ENCODE peak calls at places on chromosomes 7 and 10, in ten cellular contexts. One of them, this sample, is unnamed.

GRCh38 chr7:6623589-6624245 is 8.3 kb downstream of the ZNF853 start:
- DNase-seq in prostate gland: no peak
- DNase-seq in stomach: no peak
- DNase-seq in HL-60: no peak
- DNase-seq in transverse colon: no peak
- DNase-seq in sigmoid colon: no peak
- DNase-seq in GM23338: no peak
- DNase-seq in HCT116: no peak
- DNase-seq in HepG2: no peak
- DNase-seq in vagina: no peak
- DNase-seq in this sample: no peak

GRCh38 chr10:95431900-95432342 is 129.2 kb downstream of the SORBS1 start:
- DNase-seq in prostate gland: no peak
- DNase-seq in stomach: peak
- DNase-seq in HL-60: no peak
- DNase-seq in transverse colon: no peak
- DNase-seq in sigmoid colon: no peak
- DNase-seq in GM23338: no peak
- DNase-seq in HCT116: no peak
- DNase-seq in HepG2: no peak
- DNase-seq in vagina: no peak
- DNase-seq in this sample: no peak

GRCh38 chr10:86931872-86932271 is 25.5 kb downstream of the MMRN2 start:
- DNase-seq in prostate gland: no peak
- DNase-seq in stomach: no peak
- DNase-seq in HL-60: no peak
- DNase-seq in transverse colon: no peak
- DNase-seq in sigmoid colon: no peak
- DNase-seq in GM23338: no peak
- DNase-seq in HCT116: no peak
- DNase-seq in HepG2: no peak
- DNase-seq in vagina: no peak
- DNase-seq in this sample: no peak

GRCh38 chr7:9709211-9709610 is 1264.5 kb upstream of the PHF14 start:
- DNase-seq in prostate gland: no peak
- DNase-seq in stomach: no peak
- DNase-seq in HL-60: no peak
- DNase-seq in transverse colon: no peak
- DNase-seq in sigmoid colon: no peak
- DNase-seq in GM23338: no peak
- DNase-seq in HCT116: no peak
- DNase-seq in HepG2: no peak
- DNase-seq in vagina: no peak
- DNase-seq in this sample: no peak

GRCh38 chr10:126939706-126940105 is 34.5 kb downstream of the DOCK1 start:
- DNase-seq in prostate gland: no peak
- DNase-seq in stomach: no peak
- DNase-seq in HL-60: no peak
- DNase-seq in transverse colon: no peak
- DNase-seq in sigmoid colon: no peak
- DNase-seq in GM23338: peak
- DNase-seq in HCT116: no peak
- DNase-seq in HepG2: no peak
- DNase-seq in vagina: no peak
- DNase-seq in this sample: no peak

GRCh38 chr7:93914581-93915066 is 6.9 kb upstream of the GNG11 start:
- DNase-seq in prostate gland: no peak
- DNase-seq in stomach: no peak
- DNase-seq in HL-60: no peak
- DNase-seq in transverse colon: no peak
- DNase-seq in sigmoid colon: no peak
- DNase-seq in GM23338: no peak
- DNase-seq in HCT116: peak
- DNase-seq in HepG2: no peak
- DNase-seq in vagina: no peak
- DNase-seq in this sample: no peak

GRCh38 chr10:109665321-109665720 is 258.0 kb downstream of the XPNPEP1 start:
- DNase-seq in prostate gland: no peak
- DNase-seq in stomach: no peak
- DNase-seq in HL-60: no peak
- DNase-seq in transverse colon: no peak
- DNase-seq in sigmoid colon: no peak
- DNase-seq in GM23338: no peak
- DNase-seq in HCT116: no peak
- DNase-seq in HepG2: no peak
- DNase-seq in vagina: no peak
- DNase-seq in this sample: no peak

GRCh38 chr7:150351587-150352194 is 10.3 kb upstream of the RARRES2 start:
- DNase-seq in prostate gland: no peak
- DNase-seq in stomach: no peak
- DNase-seq in HL-60: no peak
- DNase-seq in transverse colon: no peak
- DNase-seq in sigmoid colon: peak
- DNase-seq in GM23338: peak
- DNase-seq in HCT116: no peak
- DNase-seq in HepG2: no peak
- DNase-seq in vagina: no peak
- DNase-seq in this sample: no peak

GRCh38 chr10:89419548-89419947 is 5.2 kb downstream of the IFIT5 start:
- DNase-seq in prostate gland: no peak
- DNase-seq in stomach: no peak
- DNase-seq in HL-60: no peak
- DNase-seq in transverse colon: no peak
- DNase-seq in sigmoid colon: no peak
- DNase-seq in GM23338: peak
- DNase-seq in HCT116: no peak
- DNase-seq in HepG2: no peak
- DNase-seq in vagina: no peak
- DNase-seq in this sample: no peak

DNA sequence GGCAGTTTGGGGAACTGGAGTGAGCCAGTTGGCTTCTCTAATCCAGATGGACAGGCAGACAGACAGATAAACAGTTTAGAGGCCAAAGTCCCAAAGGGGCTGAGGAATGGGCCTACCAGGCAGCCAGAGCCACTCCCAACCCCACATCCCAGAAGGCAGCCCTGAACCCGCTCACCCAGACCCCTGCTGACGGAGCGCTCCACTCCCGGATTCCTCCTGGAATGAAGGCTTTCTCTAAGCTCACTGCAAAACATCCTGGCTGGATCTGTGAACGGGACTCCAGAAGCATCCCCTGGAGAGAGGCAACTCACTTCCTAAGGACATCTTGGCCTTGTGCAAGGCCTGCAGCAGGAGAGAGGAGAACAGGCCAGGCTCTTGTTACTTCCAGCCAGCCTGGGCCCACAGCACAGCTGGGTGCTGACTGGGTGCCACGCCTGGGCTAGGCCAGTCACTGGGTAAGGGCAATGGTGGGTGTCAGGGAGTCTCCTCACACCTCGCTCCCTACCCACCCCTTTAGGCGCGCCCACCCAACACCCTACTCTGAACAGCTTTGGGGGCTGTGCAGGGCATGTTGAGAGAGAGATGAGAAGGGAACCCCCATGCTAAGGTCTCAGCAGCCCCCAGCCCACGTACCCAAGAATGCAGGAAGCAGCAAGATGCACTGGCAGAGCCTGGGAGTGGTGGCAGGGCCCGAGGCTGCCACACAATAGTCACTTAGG is 168.6 kb upstream of the ZMIZ1 start:
- DNase-seq in prostate gland: no peak
- DNase-seq in stomach: no peak
- DNase-seq in HL-60: no peak
- DNase-seq in transverse colon: no peak
- DNase-seq in sigmoid colon: peak
- DNase-seq in GM23338: peak
- DNase-seq in HCT116: no peak
- DNase-seq in HepG2: peak
- DNase-seq in vagina: peak
- DNase-seq in this sample: peak
- TF ChIP-seq POLR2AphosphoS5 in prostate gland: no peak
- TF ChIP-seq POLR2AphosphoS5 in stomach: no peak
- TF ChIP-seq POLR2AphosphoS5 in HL-60: no peak
- TF ChIP-seq POLR2AphosphoS5 in transverse colon: no peak
- TF ChIP-seq POLR2AphosphoS5 in sigmoid colon: no peak
- TF ChIP-seq POLR2AphosphoS5 in GM23338: no peak
- TF ChIP-seq POLR2AphosphoS5 in HCT116: no peak
- TF ChIP-seq POLR2AphosphoS5 in HepG2: no peak
- TF ChIP-seq POLR2AphosphoS5 in vagina: no peak
- TF ChIP-seq POLR2AphosphoS5 in this sample: no peak

GRCh38 chr10:72980348-72980747 is 25.7 kb upstream of the PLA2G12B start:
- DNase-seq in prostate gland: no peak
- DNase-seq in stomach: no peak
- DNase-seq in HL-60: no peak
- DNase-seq in transverse colon: no peak
- DNase-seq in sigmoid colon: no peak
- DNase-seq in GM23338: no peak
- DNase-seq in HCT116: no peak
- DNase-seq in HepG2: no peak
- DNase-seq in vagina: no peak
- DNase-seq in this sample: no peak

GRCh38 chr10:72979709-72980108 is 25.1 kb upstream of the PLA2G12B start:
- DNase-seq in prostate gland: no peak
- DNase-seq in stomach: no peak
- DNase-seq in HL-60: no peak
- DNase-seq in transverse colon: no peak
- DNase-seq in sigmoid colon: no peak
- DNase-seq in GM23338: no peak
- DNase-seq in HCT116: no peak
- DNase-seq in HepG2: no peak
- DNase-seq in vagina: no peak
- DNase-seq in this sample: no peak

GRCh38 chr10:72976886-72977285 is 22.3 kb upstream of the PLA2G12B start:
- DNase-seq in prostate gland: no peak
- DNase-seq in stomach: no peak
- DNase-seq in HL-60: no peak
- DNase-seq in transverse colon: no peak
- DNase-seq in sigmoid colon: no peak
- DNase-seq in GM23338: no peak
- DNase-seq in HCT116: no peak
- DNase-seq in HepG2: no peak
- DNase-seq in vagina: no peak
- DNase-seq in this sample: no peak

GRCh38 chr10:72981028-72981881 is 26.6 kb upstream of the PLA2G12B start:
- DNase-seq in prostate gland: no peak
- DNase-seq in stomach: no peak
- DNase-seq in HL-60: no peak
- DNase-seq in transverse colon: no peak
- DNase-seq in sigmoid colon: no peak
- DNase-seq in GM23338: no peak
- DNase-seq in HCT116: no peak
- DNase-seq in HepG2: no peak
- DNase-seq in vagina: no peak
- DNase-seq in this sample: no peak

GRCh38 chr10:72981882-72982529 is 27.4 kb upstream of the PLA2G12B start:
- DNase-seq in prostate gland: no peak
- DNase-seq in stomach: no peak
- DNase-seq in HL-60: no peak
- DNase-seq in transverse colon: no peak
- DNase-seq in sigmoid colon: no peak
- DNase-seq in GM23338: no peak
- DNase-seq in HCT116: no peak
- DNase-seq in HepG2: no peak
- DNase-seq in vagina: no peak
- DNase-seq in this sample: no peak
- TF ChIP-seq POLR2AphosphoS5 in prostate gland: no peak
- TF ChIP-seq POLR2AphosphoS5 in stomach: no peak
- TF ChIP-seq POLR2AphosphoS5 in HL-60: no peak
- TF ChIP-seq POLR2AphosphoS5 in transverse colon: no peak
- TF ChIP-seq POLR2AphosphoS5 in sigmoid colon: no peak
- TF ChIP-seq POLR2AphosphoS5 in GM23338: no peak
- TF ChIP-seq POLR2AphosphoS5 in HCT116: peak
- TF ChIP-seq POLR2AphosphoS5 in HepG2: no peak
- TF ChIP-seq POLR2AphosphoS5 in vagina: no peak
- TF ChIP-seq POLR2AphosphoS5 in this sample: no peak

DNA sequence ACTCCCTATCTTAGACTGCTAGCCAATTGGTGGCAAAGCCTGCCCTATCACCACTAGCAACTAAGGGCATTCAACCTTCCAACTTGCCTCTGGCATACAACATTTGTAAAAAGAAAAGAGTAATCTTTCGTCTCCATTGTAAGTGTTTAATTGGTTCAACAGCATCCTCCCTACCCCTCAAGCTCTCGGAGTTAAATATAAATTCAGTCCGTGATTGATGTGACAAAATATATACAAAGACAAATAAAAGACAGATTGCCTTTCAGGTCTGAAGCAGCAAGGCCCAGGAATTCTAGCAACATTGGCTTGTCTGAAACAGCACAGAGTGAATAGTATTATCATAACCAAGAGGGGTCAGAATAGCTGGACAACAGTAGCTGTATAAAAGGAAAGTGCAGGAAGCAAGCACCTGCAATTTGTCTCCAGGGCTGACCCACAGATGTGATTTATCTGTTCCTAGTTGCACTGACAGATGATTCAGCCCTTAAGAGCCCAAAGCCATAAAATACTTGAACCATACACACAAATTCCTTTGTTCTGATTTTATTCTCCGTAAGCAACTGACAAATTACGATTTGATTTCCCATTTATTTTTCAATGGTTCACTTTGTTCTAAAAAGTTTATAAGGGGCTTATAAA is 47.7 kb upstream of the ANKRD1 start:
- DNase-seq in prostate gland: no peak
- DNase-seq in stomach: no peak
- DNase-seq in HL-60: no peak
- DNase-seq in transverse colon: no peak
- DNase-seq in sigmoid colon: no peak
- DNase-seq in GM23338: no peak
- DNase-seq in HCT116: no peak
- DNase-seq in HepG2: no peak
- DNase-seq in vagina: no peak
- DNase-seq in this sample: no peak
- TF ChIP-seq POLR2AphosphoS5 in prostate gland: no peak
- TF ChIP-seq POLR2AphosphoS5 in stomach: no peak
- TF ChIP-seq POLR2AphosphoS5 in HL-60: no peak
- TF ChIP-seq POLR2AphosphoS5 in transverse colon: no peak
- TF ChIP-seq POLR2AphosphoS5 in sigmoid colon: peak
- TF ChIP-seq POLR2AphosphoS5 in GM23338: no peak
- TF ChIP-seq POLR2AphosphoS5 in HCT116: no peak
- TF ChIP-seq POLR2AphosphoS5 in HepG2: no peak
- TF ChIP-seq POLR2AphosphoS5 in vagina: no peak
- TF ChIP-seq POLR2AphosphoS5 in this sample: no peak

GRCh38 chr7:116511552-116512523 is 12.3 kb downstream of the CAV2 start:
- DNase-seq in prostate gland: no peak
- DNase-seq in stomach: no peak
- DNase-seq in HL-60: no peak
- DNase-seq in transverse colon: no peak
- DNase-seq in sigmoid colon: no peak
- DNase-seq in GM23338: no peak
- DNase-seq in HCT116: peak
- DNase-seq in HepG2: peak
- DNase-seq in vagina: no peak
- DNase-seq in this sample: no peak
- TF ChIP-seq POLR2AphosphoS5 in prostate gland: peak
- TF ChIP-seq POLR2AphosphoS5 in stomach: no peak
- TF ChIP-seq POLR2AphosphoS5 in HL-60: no peak
- TF ChIP-seq POLR2AphosphoS5 in transverse colon: peak
- TF ChIP-seq POLR2AphosphoS5 in sigmoid colon: peak
- TF ChIP-seq POLR2AphosphoS5 in GM23338: no peak
- TF ChIP-seq POLR2AphosphoS5 in HCT116: peak
- TF ChIP-seq POLR2AphosphoS5 in HepG2: no peak
- TF ChIP-seq POLR2AphosphoS5 in vagina: peak
- TF ChIP-seq POLR2AphosphoS5 in this sample: peak